ENCODE peak calls at places on chromosomes 5 and 9, in five cellular contexts. One of them, this sample, is unnamed. For H3K9me3, the result is how much of the 10 kb centered on the place peaks cover.

GRCh38 chr9:82170079-82170662 is 181.6 kb downstream of the SPATA31D1 start:
- DNase-seq in upper lobe of left lung: no peak
- DNase-seq in left ventricle myocardium inferior: no peak
- DNase-seq in transverse colon: no peak
- DNase-seq in PC-3: no peak
- DNase-seq in this sample: no peak

GRCh38 chr5:77774981-77775772 is 962 bp downstream of the TBCA start:
- DNase-seq in upper lobe of left lung: no peak
- DNase-seq in left ventricle myocardium inferior: no peak
- DNase-seq in transverse colon: no peak
- DNase-seq in PC-3: peak
- DNase-seq in this sample: no peak

GRCh38 chr9:3441197-3441816 is 84.5 kb downstream of the RFX3 start:
- DNase-seq in upper lobe of left lung: peak
- DNase-seq in left ventricle myocardium inferior: no peak
- DNase-seq in transverse colon: peak
- DNase-seq in PC-3: peak
- DNase-seq in this sample: no peak

GRCh38 chr9:120928720-120929389 is 2.3 kb upstream of the TRAF1 start:
- DNase-seq in upper lobe of left lung: peak
- DNase-seq in left ventricle myocardium inferior: peak
- DNase-seq in transverse colon: peak
- DNase-seq in PC-3: no peak
- DNase-seq in this sample: peak

GRCh38 chr9:28782630-28783029 is 1209.3 kb upstream of the C9orf72 start:
- DNase-seq in upper lobe of left lung: no peak
- DNase-seq in left ventricle myocardium inferior: no peak
- DNase-seq in transverse colon: no peak
- DNase-seq in PC-3: peak
- DNase-seq in this sample: no peak

GRCh38 chr9:114284316-114285060 is 38.4 kb upstream of the ORM1 start:
- DNase-seq in upper lobe of left lung: peak
- DNase-seq in left ventricle myocardium inferior: peak
- DNase-seq in transverse colon: no peak
- DNase-seq in PC-3: no peak
- DNase-seq in this sample: peak

GRCh38 chr5:95958308-95959014 is 3.2 kb downstream of the ELL2 start:
- DNase-seq in upper lobe of left lung: peak
- DNase-seq in left ventricle myocardium inferior: no peak
- DNase-seq in transverse colon: peak
- DNase-seq in PC-3: peak
- DNase-seq in this sample: no peak

GRCh38 chr5:45774528-45774927 is 78.3 kb upstream of the HCN1 start:
- DNase-seq in upper lobe of left lung: no peak
- DNase-seq in left ventricle myocardium inferior: no peak
- DNase-seq in transverse colon: no peak
- DNase-seq in PC-3: peak
- DNase-seq in this sample: no peak

GRCh38 chr5:15105799-15106393 is 234.3 kb upstream of the ANKH start:
- DNase-seq in upper lobe of left lung: peak
- DNase-seq in left ventricle myocardium inferior: no peak
- DNase-seq in transverse colon: peak
- DNase-seq in PC-3: peak
- DNase-seq in this sample: no peak

GRCh38 chr5:175728885-175729828 is 71.3 kb downstream of the HRH2 start:
- DNase-seq in upper lobe of left lung: no peak
- DNase-seq in left ventricle myocardium inferior: no peak
- DNase-seq in transverse colon: no peak
- DNase-seq in PC-3: no peak
- DNase-seq in this sample: peak

GRCh38 chr9:90870646-90871326 is 69.2 kb downstream of the SYK start:
- DNase-seq in upper lobe of left lung: no peak
- DNase-seq in left ventricle myocardium inferior: no peak
- DNase-seq in transverse colon: peak
- DNase-seq in PC-3: peak
- DNase-seq in this sample: no peak

DNA sequence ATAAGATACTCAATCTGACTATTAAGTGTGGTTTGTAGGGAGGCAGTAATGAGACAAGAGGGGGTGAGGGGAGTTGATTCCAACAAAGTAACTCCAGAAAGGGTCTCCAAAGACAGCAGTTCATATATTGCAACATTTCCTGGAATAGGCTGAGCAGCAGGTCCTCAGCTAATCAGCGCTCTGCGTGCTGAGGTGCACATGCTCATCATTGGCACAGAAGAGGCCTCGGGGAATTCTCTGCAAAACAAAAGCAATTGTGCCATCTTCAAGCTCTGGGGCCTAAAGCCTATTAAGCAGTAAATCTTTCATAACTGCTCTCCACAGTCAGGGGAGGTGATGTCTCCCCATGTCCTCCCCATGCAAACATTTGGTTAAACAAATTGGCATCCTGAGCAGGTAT is 357.3 kb downstream of the SPOCK1 start:
- DNase-seq in upper lobe of left lung: no peak
- DNase-seq in left ventricle myocardium inferior: no peak
- DNase-seq in transverse colon: no peak
- DNase-seq in PC-3: no peak
- DNase-seq in this sample: no peak
- H3K9me3 ChIP-seq in upper lobe of left lung: under half
- H3K9me3 ChIP-seq in left ventricle myocardium inferior: under half
- H3K9me3 ChIP-seq in transverse colon: under half
- H3K9me3 ChIP-seq in PC-3: under half
- H3K9me3 ChIP-seq in this sample: under half

GRCh38 chr5:141356950-141357349 is 2.1 kb downstream of the PCDHGA4 start:
- DNase-seq in upper lobe of left lung: no peak
- DNase-seq in left ventricle myocardium inferior: no peak
- DNase-seq in transverse colon: no peak
- DNase-seq in PC-3: no peak
- DNase-seq in this sample: no peak
- H3K9me3 ChIP-seq in upper lobe of left lung: half or more
- H3K9me3 ChIP-seq in left ventricle myocardium inferior: half or more
- H3K9me3 ChIP-seq in transverse colon: half or more
- H3K9me3 ChIP-seq in PC-3: under half
- H3K9me3 ChIP-seq in this sample: under half

GRCh38 chr9:19701274-19701673 is 87.6 kb downstream of the SLC24A2 start:
- DNase-seq in upper lobe of left lung: no peak
- DNase-seq in left ventricle myocardium inferior: no peak
- DNase-seq in transverse colon: no peak
- DNase-seq in PC-3: no peak
- DNase-seq in this sample: no peak
- H3K9me3 ChIP-seq in upper lobe of left lung: under half
- H3K9me3 ChIP-seq in left ventricle myocardium inferior: under half
- H3K9me3 ChIP-seq in transverse colon: under half
- H3K9me3 ChIP-seq in PC-3: under half
- H3K9me3 ChIP-seq in this sample: under half

DNA sequence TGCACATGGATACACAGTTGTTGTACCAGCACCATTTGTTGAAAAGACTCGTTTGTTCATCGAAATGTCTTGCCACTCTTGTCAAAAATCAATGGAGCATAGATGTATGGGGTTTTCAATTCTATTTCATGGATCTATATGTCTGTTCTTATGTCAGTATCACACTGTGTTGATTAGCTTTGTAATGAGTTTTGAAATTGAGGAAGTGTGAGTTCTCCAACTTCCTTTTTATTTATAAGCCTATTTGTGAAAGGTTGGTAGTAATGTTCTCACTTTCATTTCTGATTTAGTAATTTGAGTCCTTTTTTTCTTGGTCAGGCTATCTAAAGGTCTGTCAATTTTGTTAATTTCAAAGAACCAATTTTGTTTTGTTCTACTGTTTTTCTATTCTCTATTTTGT is 26.1 kb downstream of the ZNF510 start:
- DNase-seq in upper lobe of left lung: no peak
- DNase-seq in left ventricle myocardium inferior: no peak
- DNase-seq in transverse colon: no peak
- DNase-seq in PC-3: no peak
- DNase-seq in this sample: no peak
- H3K9me3 ChIP-seq in upper lobe of left lung: half or more
- H3K9me3 ChIP-seq in left ventricle myocardium inferior: half or more
- H3K9me3 ChIP-seq in transverse colon: half or more
- H3K9me3 ChIP-seq in PC-3: under half
- H3K9me3 ChIP-seq in this sample: under half

GRCh38 chr5:150901446-150901845 is 3.3 kb downstream of the ZNF300 start:
- DNase-seq in upper lobe of left lung: no peak
- DNase-seq in left ventricle myocardium inferior: no peak
- DNase-seq in transverse colon: no peak
- DNase-seq in PC-3: no peak
- DNase-seq in this sample: no peak
- H3K9me3 ChIP-seq in upper lobe of left lung: half or more
- H3K9me3 ChIP-seq in left ventricle myocardium inferior: half or more
- H3K9me3 ChIP-seq in transverse colon: half or more
- H3K9me3 ChIP-seq in PC-3: half or more
- H3K9me3 ChIP-seq in this sample: under half

DNA sequence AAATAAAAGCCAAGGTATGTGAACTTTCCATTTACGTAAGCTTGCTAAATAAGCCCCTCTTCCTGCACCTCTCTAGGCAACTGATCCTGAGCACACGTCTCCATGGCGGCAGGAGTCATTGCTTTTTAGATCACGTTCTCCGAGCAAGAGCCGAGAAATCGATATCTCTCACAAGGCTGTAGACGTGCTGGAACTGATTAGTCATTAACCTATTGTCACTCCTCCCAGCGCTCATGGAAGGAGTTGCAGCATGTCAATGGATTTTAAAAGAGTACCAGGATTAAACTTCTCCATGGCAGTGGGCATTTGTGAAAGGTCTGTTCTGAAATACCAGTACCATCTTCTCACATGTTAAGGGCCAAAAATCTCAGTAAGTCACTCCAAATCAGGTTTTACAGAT is 4.7 kb upstream of the ADCY2 start:
- DNase-seq in upper lobe of left lung: no peak
- DNase-seq in left ventricle myocardium inferior: no peak
- DNase-seq in transverse colon: no peak
- DNase-seq in PC-3: peak
- DNase-seq in this sample: no peak
- H3K9me3 ChIP-seq in upper lobe of left lung: under half
- H3K9me3 ChIP-seq in left ventricle myocardium inferior: under half
- H3K9me3 ChIP-seq in transverse colon: under half
- H3K9me3 ChIP-seq in PC-3: under half
- H3K9me3 ChIP-seq in this sample: under half

DNA sequence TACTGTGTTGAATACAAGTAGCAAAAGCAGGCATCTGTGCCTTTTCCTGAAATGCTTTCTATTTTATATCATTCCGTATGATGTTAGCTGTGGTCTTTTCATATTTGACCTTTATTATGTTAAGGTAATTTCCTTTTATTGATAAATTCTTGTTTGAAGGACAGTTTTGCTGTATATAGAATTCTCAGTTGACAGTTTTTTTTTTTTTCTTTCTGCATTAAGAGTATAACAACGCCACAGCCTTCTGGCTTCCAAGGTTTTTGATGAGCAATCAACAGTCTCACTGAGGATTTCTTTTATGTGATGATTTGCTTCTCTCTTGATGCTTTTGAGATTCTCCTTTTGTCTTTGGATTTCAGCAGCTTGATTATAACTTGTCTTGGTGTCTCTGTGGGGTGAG is 23.6 kb downstream of the ZNF483 start:
- DNase-seq in upper lobe of left lung: no peak
- DNase-seq in left ventricle myocardium inferior: no peak
- DNase-seq in transverse colon: no peak
- DNase-seq in PC-3: no peak
- DNase-seq in this sample: no peak
- H3K9me3 ChIP-seq in upper lobe of left lung: half or more
- H3K9me3 ChIP-seq in left ventricle myocardium inferior: half or more
- H3K9me3 ChIP-seq in transverse colon: half or more
- H3K9me3 ChIP-seq in PC-3: half or more
- H3K9me3 ChIP-seq in this sample: under half

GRCh38 chr9:65430221-65430620 is 145.2 kb upstream of the FOXD4L5 start:
- DNase-seq in upper lobe of left lung: no peak
- DNase-seq in left ventricle myocardium inferior: no peak
- DNase-seq in transverse colon: no peak
- DNase-seq in PC-3: no peak
- DNase-seq in this sample: no peak
- H3K9me3 ChIP-seq in upper lobe of left lung: under half
- H3K9me3 ChIP-seq in left ventricle myocardium inferior: under half
- H3K9me3 ChIP-seq in transverse colon: under half
- H3K9me3 ChIP-seq in PC-3: under half
- H3K9me3 ChIP-seq in this sample: under half

DNA sequence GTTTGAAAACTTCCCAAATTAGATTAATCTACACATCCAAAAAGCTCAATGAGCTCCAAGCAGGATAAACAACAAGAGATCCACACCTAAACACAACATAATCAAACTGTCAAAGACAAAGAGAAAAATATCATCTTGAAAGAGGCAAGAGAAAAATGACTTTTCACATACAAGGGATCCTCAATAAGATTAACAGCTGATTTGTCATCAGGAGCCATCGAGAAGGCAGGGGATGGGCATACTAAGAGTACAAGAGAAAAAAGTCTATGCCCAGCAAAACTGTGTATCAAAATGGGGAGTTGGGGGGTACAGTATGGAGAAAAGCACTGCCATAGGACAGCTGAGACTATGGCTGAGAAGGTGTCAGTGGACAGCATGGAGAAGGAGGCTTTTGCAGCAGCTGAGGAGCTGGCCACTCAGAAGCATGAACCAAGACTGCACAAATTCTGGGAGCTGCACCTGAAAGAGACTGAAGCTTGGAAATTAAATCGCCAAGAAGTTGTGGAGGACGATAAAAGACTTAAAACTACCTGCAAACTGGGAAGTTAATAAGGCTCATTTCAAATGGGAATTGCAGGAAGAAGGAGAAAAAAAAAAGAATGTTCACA is 20.9 kb downstream of the DNAJB5 start:
- DNase-seq in upper lobe of left lung: no peak
- DNase-seq in left ventricle myocardium inferior: no peak
- DNase-seq in transverse colon: no peak
- DNase-seq in PC-3: no peak
- DNase-seq in this sample: no peak
- H3K9me3 ChIP-seq in upper lobe of left lung: under half
- H3K9me3 ChIP-seq in left ventricle myocardium inferior: under half
- H3K9me3 ChIP-seq in transverse colon: under half
- H3K9me3 ChIP-seq in PC-3: under half
- H3K9me3 ChIP-seq in this sample: under half

This sample was measured in aorta.